ENCODE peak calls at places on chromosomes 1 and 21, in seven cellular contexts. One of them, this sample, is unnamed. For H3K4me1, the result is how much of the 10 kb centered on the place peaks cover.

GRCh38 chr1:39081266-39082139 is 55.4 kb downstream of the NDUFS5 start:
- DNase-seq in CD8-positive, alpha-beta T cell: peak
- DNase-seq in stomach: no peak
- DNase-seq in Peyer's patch: no peak
- DNase-seq in astrocyte: no peak
- DNase-seq in upper lobe of right lung: peak
- DNase-seq in Caco-2: peak
- DNase-seq in this sample: peak

GRCh38 chr1:6612641-6613360 is 730 bp upstream of the PHF13 start:
- DNase-seq in CD8-positive, alpha-beta T cell: no peak
- DNase-seq in stomach: peak
- DNase-seq in Peyer's patch: peak
- DNase-seq in astrocyte: no peak
- DNase-seq in upper lobe of right lung: peak
- DNase-seq in Caco-2: no peak
- DNase-seq in this sample: peak

GRCh38 chr1:90305577-90305976 is 310.7 kb downstream of the ZNF326 start:
- DNase-seq in CD8-positive, alpha-beta T cell: no peak
- DNase-seq in stomach: no peak
- DNase-seq in Peyer's patch: no peak
- DNase-seq in astrocyte: no peak
- DNase-seq in upper lobe of right lung: no peak
- DNase-seq in Caco-2: no peak
- DNase-seq in this sample: no peak

GRCh38 chr1:215188302-215188950 is 105.9 kb downstream of the KCNK2 start:
- DNase-seq in CD8-positive, alpha-beta T cell: no peak
- DNase-seq in stomach: no peak
- DNase-seq in Peyer's patch: no peak
- DNase-seq in astrocyte: no peak
- DNase-seq in upper lobe of right lung: no peak
- DNase-seq in Caco-2: no peak
- DNase-seq in this sample: no peak

GRCh38 chr1:153928245-153928644 is 5.5 kb upstream of the GATAD2B start:
- DNase-seq in CD8-positive, alpha-beta T cell: no peak
- DNase-seq in stomach: no peak
- DNase-seq in Peyer's patch: peak
- DNase-seq in astrocyte: no peak
- DNase-seq in upper lobe of right lung: no peak
- DNase-seq in Caco-2: no peak
- DNase-seq in this sample: no peak

GRCh38 chr1:156471496-156472490 is 28.8 kb downstream of the MEF2D start:
- DNase-seq in CD8-positive, alpha-beta T cell: no peak
- DNase-seq in stomach: peak
- DNase-seq in Peyer's patch: peak
- DNase-seq in astrocyte: no peak
- DNase-seq in upper lobe of right lung: peak
- DNase-seq in Caco-2: peak
- DNase-seq in this sample: no peak

GRCh38 chr1:153561401-153561985 is 4.2 kb downstream of the S100A2 start:
- DNase-seq in CD8-positive, alpha-beta T cell: no peak
- DNase-seq in stomach: no peak
- DNase-seq in Peyer's patch: no peak
- DNase-seq in astrocyte: no peak
- DNase-seq in upper lobe of right lung: peak
- DNase-seq in Caco-2: no peak
- DNase-seq in this sample: no peak

GRCh38 chr1:164575356-164575755 is 16.4 kb downstream of the PBX1 start:
- DNase-seq in CD8-positive, alpha-beta T cell: no peak
- DNase-seq in stomach: no peak
- DNase-seq in Peyer's patch: no peak
- DNase-seq in astrocyte: no peak
- DNase-seq in upper lobe of right lung: no peak
- DNase-seq in Caco-2: no peak
- DNase-seq in this sample: no peak

GRCh38 chr1:153553691-153554608 is 4.9 kb upstream of the S100A3 start:
- DNase-seq in CD8-positive, alpha-beta T cell: no peak
- DNase-seq in stomach: no peak
- DNase-seq in Peyer's patch: no peak
- DNase-seq in astrocyte: no peak
- DNase-seq in upper lobe of right lung: peak
- DNase-seq in Caco-2: no peak
- DNase-seq in this sample: peak

GRCh38 chr1:58585591-58586151 is 8.6 kb upstream of the TACSTD2 start:
- DNase-seq in CD8-positive, alpha-beta T cell: no peak
- DNase-seq in stomach: no peak
- DNase-seq in Peyer's patch: no peak
- DNase-seq in astrocyte: peak
- DNase-seq in upper lobe of right lung: no peak
- DNase-seq in Caco-2: no peak
- DNase-seq in this sample: no peak

GRCh38 chr21:45026066-45026745 is 48.2 kb upstream of the ADARB1 start:
- DNase-seq in CD8-positive, alpha-beta T cell: no peak
- DNase-seq in stomach: no peak
- DNase-seq in Peyer's patch: peak
- DNase-seq in astrocyte: no peak
- DNase-seq in upper lobe of right lung: no peak
- DNase-seq in Caco-2: no peak
- DNase-seq in this sample: no peak

GRCh38 chr1:88736633-88737248 is 52.7 kb downstream of the PKN2 start:
- DNase-seq in CD8-positive, alpha-beta T cell: no peak
- DNase-seq in stomach: no peak
- DNase-seq in Peyer's patch: peak
- DNase-seq in astrocyte: peak
- DNase-seq in upper lobe of right lung: no peak
- DNase-seq in Caco-2: peak
- DNase-seq in this sample: peak

GRCh38 chr1:197252981-197253380 is 15.1 kb upstream of the CRB1 start:
- DNase-seq in CD8-positive, alpha-beta T cell: no peak
- DNase-seq in stomach: no peak
- DNase-seq in Peyer's patch: no peak
- DNase-seq in astrocyte: no peak
- DNase-seq in upper lobe of right lung: no peak
- DNase-seq in Caco-2: peak
- DNase-seq in this sample: no peak

GRCh38 chr1:108881369-108881768 is 4.6 kb downstream of the GPSM2 start:
- DNase-seq in CD8-positive, alpha-beta T cell: no peak
- DNase-seq in stomach: no peak
- DNase-seq in Peyer's patch: no peak
- DNase-seq in astrocyte: peak
- DNase-seq in upper lobe of right lung: no peak
- DNase-seq in Caco-2: no peak
- DNase-seq in this sample: peak

GRCh38 chr21:45213392-45213791 is 74.3 kb downstream of the POFUT2 start:
- DNase-seq in CD8-positive, alpha-beta T cell: no peak
- DNase-seq in stomach: no peak
- DNase-seq in Peyer's patch: no peak
- DNase-seq in astrocyte: no peak
- DNase-seq in upper lobe of right lung: no peak
- DNase-seq in Caco-2: no peak
- DNase-seq in this sample: no peak

GRCh38 chr1:70706381-70707173 is 295.5 kb downstream of the CTH start:
- DNase-seq in CD8-positive, alpha-beta T cell: no peak
- DNase-seq in stomach: no peak
- DNase-seq in Peyer's patch: no peak
- DNase-seq in astrocyte: no peak
- DNase-seq in upper lobe of right lung: peak
- DNase-seq in Caco-2: no peak
- DNase-seq in this sample: peak

GRCh38 chr1:107132195-107132594 is 8.6 kb upstream of the NTNG1 start:
- DNase-seq in CD8-positive, alpha-beta T cell: no peak
- DNase-seq in stomach: no peak
- DNase-seq in Peyer's patch: no peak
- DNase-seq in astrocyte: no peak
- DNase-seq in upper lobe of right lung: no peak
- DNase-seq in Caco-2: no peak
- DNase-seq in this sample: no peak

GRCh38 chr1:60937720-60938119 is 144.6 kb upstream of the NFIA start:
- DNase-seq in CD8-positive, alpha-beta T cell: no peak
- DNase-seq in stomach: no peak
- DNase-seq in Peyer's patch: no peak
- DNase-seq in astrocyte: no peak
- DNase-seq in upper lobe of right lung: no peak
- DNase-seq in Caco-2: no peak
- DNase-seq in this sample: no peak
- H3K4me1 ChIP-seq in CD8-positive, alpha-beta T cell: under half
- H3K4me1 ChIP-seq in stomach: under half
- H3K4me1 ChIP-seq in Peyer's patch: under half
- H3K4me1 ChIP-seq in astrocyte: under half
- H3K4me1 ChIP-seq in upper lobe of right lung: under half
- H3K4me1 ChIP-seq in Caco-2: under half
- H3K4me1 ChIP-seq in this sample: under half

DNA sequence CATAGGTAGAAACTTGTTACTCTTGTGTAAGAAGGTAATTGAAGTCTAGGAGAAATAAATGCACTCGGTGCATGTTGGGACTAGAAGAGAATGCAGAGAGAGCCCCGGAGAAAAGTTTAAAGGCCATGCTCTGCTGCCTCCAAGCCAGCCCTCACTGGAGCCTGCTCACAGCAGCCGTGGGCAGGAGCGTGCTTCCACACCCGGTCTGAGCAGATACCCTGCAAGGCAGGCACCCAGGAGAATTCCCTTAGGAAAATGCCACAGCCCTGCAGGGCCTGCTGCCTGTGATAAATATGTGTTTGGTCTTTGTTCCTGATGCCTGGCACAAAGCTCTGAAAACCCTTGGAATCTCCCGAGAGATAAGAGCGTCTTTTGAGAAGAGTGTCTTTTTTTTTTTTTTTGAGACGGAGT is 22.8 kb downstream of the C2CD2 start:
- DNase-seq in CD8-positive, alpha-beta T cell: no peak
- DNase-seq in stomach: no peak
- DNase-seq in Peyer's patch: no peak
- DNase-seq in astrocyte: no peak
- DNase-seq in upper lobe of right lung: no peak
- DNase-seq in Caco-2: peak
- DNase-seq in this sample: no peak
- H3K4me1 ChIP-seq in CD8-positive, alpha-beta T cell: under half
- H3K4me1 ChIP-seq in stomach: under half
- H3K4me1 ChIP-seq in Peyer's patch: under half
- H3K4me1 ChIP-seq in astrocyte: under half
- H3K4me1 ChIP-seq in upper lobe of right lung: half or more
- H3K4me1 ChIP-seq in Caco-2: half or more
- H3K4me1 ChIP-seq in this sample: under half

DNA sequence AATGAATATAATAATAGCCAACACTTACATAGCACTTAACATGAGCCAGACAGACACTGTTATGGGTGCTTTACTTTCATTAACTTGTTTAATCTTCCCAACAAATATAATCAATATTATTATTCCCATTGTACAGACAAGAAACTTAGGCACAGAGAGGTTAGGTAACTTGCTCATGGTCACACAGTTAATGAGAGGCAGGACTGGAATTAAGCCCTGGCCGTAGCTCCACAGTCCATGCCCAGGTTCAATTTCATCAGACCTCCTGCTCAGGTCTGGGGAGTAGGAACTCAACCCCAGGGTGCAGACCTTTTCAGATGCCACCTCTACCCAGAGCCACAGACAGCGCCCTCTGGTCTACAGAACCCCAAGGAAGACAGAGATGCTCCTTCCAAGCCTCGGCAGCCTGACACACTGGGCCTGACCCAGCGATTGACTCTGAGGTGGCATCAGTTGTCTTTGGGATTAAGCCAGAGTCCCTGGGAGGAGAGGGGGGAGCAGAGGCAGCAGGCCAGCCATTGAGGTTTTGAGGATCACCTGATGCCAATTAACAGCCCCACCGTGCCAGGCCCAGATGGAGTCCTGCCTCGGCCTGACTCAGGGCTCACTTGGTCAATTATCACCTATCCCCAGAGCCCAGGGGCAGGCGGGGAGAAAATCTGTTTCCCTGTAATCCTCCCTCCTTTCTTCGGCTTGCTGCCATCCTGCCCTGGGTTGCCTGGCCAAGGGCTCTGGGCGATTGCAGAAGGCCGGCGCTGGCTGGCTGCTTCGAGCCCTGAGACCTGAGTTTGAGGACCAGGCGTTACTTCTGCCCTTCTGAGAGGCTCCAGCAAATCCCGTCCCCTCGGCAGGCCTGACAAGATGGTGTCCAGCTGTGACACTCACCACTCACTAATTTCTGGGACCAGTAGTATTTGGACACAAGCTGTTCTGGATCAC is 116.7 kb downstream of the LACTBL1 start:
- DNase-seq in CD8-positive, alpha-beta T cell: no peak
- DNase-seq in stomach: no peak
- DNase-seq in Peyer's patch: no peak
- DNase-seq in astrocyte: no peak
- DNase-seq in upper lobe of right lung: no peak
- DNase-seq in Caco-2: no peak
- DNase-seq in this sample: peak
- H3K4me1 ChIP-seq in CD8-positive, alpha-beta T cell: under half
- H3K4me1 ChIP-seq in stomach: under half
- H3K4me1 ChIP-seq in Peyer's patch: under half
- H3K4me1 ChIP-seq in astrocyte: under half
- H3K4me1 ChIP-seq in upper lobe of right lung: under half
- H3K4me1 ChIP-seq in Caco-2: under half
- H3K4me1 ChIP-seq in this sample: under half

DNA sequence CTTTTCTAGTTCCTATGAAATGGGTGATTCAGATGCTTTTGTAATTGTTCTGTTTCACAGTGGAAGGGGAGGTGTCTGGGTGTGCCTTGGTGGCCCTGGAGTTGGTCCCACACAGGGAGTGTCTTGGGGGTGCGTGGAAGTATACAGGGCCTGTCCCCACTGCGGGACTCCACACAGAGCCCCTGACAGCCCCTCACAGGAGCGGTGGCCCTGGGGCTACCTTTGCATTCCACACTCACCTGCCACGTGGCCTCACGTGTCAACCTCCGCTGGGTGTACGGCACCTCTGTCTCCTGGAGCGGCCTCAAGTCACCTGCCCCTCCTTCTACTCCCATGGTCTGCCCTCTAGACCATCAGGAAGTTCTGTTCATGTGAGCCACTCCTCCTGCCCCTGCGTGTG is 58.7 kb downstream of the FAAP20 start:
- DNase-seq in CD8-positive, alpha-beta T cell: no peak
- DNase-seq in stomach: no peak
- DNase-seq in Peyer's patch: no peak
- DNase-seq in astrocyte: no peak
- DNase-seq in upper lobe of right lung: peak
- DNase-seq in Caco-2: no peak
- DNase-seq in this sample: no peak
- H3K4me1 ChIP-seq in CD8-positive, alpha-beta T cell: under half
- H3K4me1 ChIP-seq in stomach: under half
- H3K4me1 ChIP-seq in Peyer's patch: under half
- H3K4me1 ChIP-seq in astrocyte: under half
- H3K4me1 ChIP-seq in upper lobe of right lung: under half
- H3K4me1 ChIP-seq in Caco-2: half or more
- H3K4me1 ChIP-seq in this sample: under half

GRCh38 chr1:234965128-234965527 is 163.5 kb downstream of the TOMM20 start:
- DNase-seq in CD8-positive, alpha-beta T cell: no peak
- DNase-seq in stomach: no peak
- DNase-seq in Peyer's patch: peak
- DNase-seq in astrocyte: no peak
- DNase-seq in upper lobe of right lung: no peak
- DNase-seq in Caco-2: no peak
- DNase-seq in this sample: no peak
- H3K4me1 ChIP-seq in CD8-positive, alpha-beta T cell: under half
- H3K4me1 ChIP-seq in stomach: half or more
- H3K4me1 ChIP-seq in Peyer's patch: under half
- H3K4me1 ChIP-seq in astrocyte: half or more
- H3K4me1 ChIP-seq in upper lobe of right lung: half or more
- H3K4me1 ChIP-seq in Caco-2: half or more
- H3K4me1 ChIP-seq in this sample: half or more

GRCh38 chr1:2322593-2323295 is 68.6 kb downstream of the MORN1 start:
- DNase-seq in CD8-positive, alpha-beta T cell: no peak
- DNase-seq in stomach: no peak
- DNase-seq in Peyer's patch: no peak
- DNase-seq in astrocyte: peak
- DNase-seq in upper lobe of right lung: no peak
- DNase-seq in Caco-2: no peak
- DNase-seq in this sample: no peak
- H3K4me1 ChIP-seq in CD8-positive, alpha-beta T cell: under half
- H3K4me1 ChIP-seq in stomach: under half
- H3K4me1 ChIP-seq in Peyer's patch: under half
- H3K4me1 ChIP-seq in astrocyte: under half
- H3K4me1 ChIP-seq in upper lobe of right lung: under half
- H3K4me1 ChIP-seq in Caco-2: under half
- H3K4me1 ChIP-seq in this sample: under half